ENCODE peak calls at places on chromosomes 7 and 10, in six cellular contexts. H is putamen; M is HFF-Myc; Z is AG08396; T is activated effector memory CD4-positive, alpha-beta T cell treated with anti-CD3 and anti-CD28 coated beads, Interleukin-2, amount 50 U/mL, for 16 hours; O is MV-4-11. E is an unnamed sample.
A peak's percentile ranks its signal among the peaks of the same experiment; 100 is the strongest.

GRCh38 chr7:46957195-46957594 is 624.7 kb downstream of the TNS3 start:
- DNase-seq in H (no peak), M (no peak), Z (no peak), T (no peak), O (no peak), E (no peak)

GRCh38 chr10:60384708-60385398 is 4.8 kb downstream of the ANK3 start:
- DNase-seq in H (no peak), M (peak; percentile 97), Z (peak; percentile 88), T (no peak), O (no peak), E (no peak)

GRCh38 chr10:35949820-35950219 is 307.7 kb upstream of the FZD8 start:
- DNase-seq in H (no peak), M (no peak), Z (no peak), T (no peak), O (no peak), E (no peak)

GRCh38 chr7:70243443-70243842 is 645.2 kb downstream of the AUTS2 start:
- DNase-seq in H (no peak), M (no peak), Z (no peak), T (no peak), O (no peak), E (no peak)

GRCh38 chr10:73771722-73772279 is 10.0 kb upstream of the CHCHD1 start:
- DNase-seq in H (peak; percentile 85), M (no peak), Z (peak; percentile 93), T (peak; percentile 93), O (peak; percentile 64), E (no peak)

GRCh38 chr10:70348228-70348850 is 34.1 kb downstream of the LRRC20 start:
- DNase-seq in H (no peak), M (no peak), Z (peak; percentile 49), T (no peak), O (peak; percentile 22), E (no peak)

GRCh38 chr7:27131390-27131819 is 848 bp upstream of the HOXA4 start:
- DNase-seq in H (no peak), M (no peak), Z (no peak), T (no peak), O (no peak), E (no peak)

GRCh38 chr7:139886206-139886605 is 57.1 kb downstream of the TBXAS1 start:
- DNase-seq in H (no peak), M (no peak), Z (no peak), T (no peak), O (peak; percentile 97), E (no peak)

GRCh38 chr10:86321568-86321967 is 45.0 kb downstream of the GRID1 start:
- DNase-seq in H (peak; percentile 72), M (no peak), Z (no peak), T (peak; percentile 38), O (no peak), E (no peak)

GRCh38 chr7:4198301-4198700 is 483.8 kb upstream of the FOXK1 start:
- DNase-seq in H (no peak), M (no peak), Z (no peak), T (no peak), O (no peak), E (no peak)

GRCh38 chr10:122267849-122268737 is 3.0 kb upstream of the BTBD16 start:
- DNase-seq in H (no peak), M (no peak), Z (peak; percentile 77), T (peak; percentile 82), O (no peak), E (no peak)

GRCh38 chr10:126397640-126398382 is 9.5 kb upstream of the ADAM12 start:
- DNase-seq in H (no peak), M (peak; percentile 83), Z (peak; percentile 87), T (no peak), O (no peak), E (no peak)

GRCh38 chr7:40804477-40805215 is 669.8 kb downstream of the SUGCT start:
- DNase-seq in H (no peak), M (peak; percentile 79), Z (no peak), T (no peak), O (no peak), E (no peak)

GRCh38 chr7:106623315-106623660 is 37.7 kb downstream of the CCDC71L start:
- DNase-seq in H (no peak), M (no peak), Z (no peak), T (no peak), O (no peak), E (no peak)

GRCh38 chr10:21060626-21061025 is 163.5 kb upstream of the NEBL start:
- DNase-seq in H (no peak), M (no peak), Z (no peak), T (no peak), O (no peak), E (no peak)

GRCh38 chr10:133528296-133528844 is 1.2 kb downstream of the CYP2E1 start:
- DNase-seq in H (no peak), M (no peak), Z (no peak), T (no peak), O (no peak), E (no peak)

GRCh38 chr10:72107325-72108003 is 19.1 kb upstream of the SPOCK2 start:
- DNase-seq in H (no peak), M (no peak), Z (no peak), T (no peak), O (no peak), E (no peak)

GRCh38 chr10:132180736-132181135 is 6.0 kb upstream of the DPYSL4 start:
- DNase-seq in H (no peak), M (no peak), Z (no peak), T (no peak), O (no peak), E (no peak)

GRCh38 chr10:76175533-76176165 is 744.2 kb downstream of the LRMDA start:
- DNase-seq in H (no peak), M (no peak), Z (no peak), T (no peak), O (no peak), E (no peak)

GRCh38 chr7:29405891-29406290 is 157.7 kb upstream of the PRR15 start:
- DNase-seq in H (no peak), M (no peak), Z (no peak), T (no peak), O (no peak), E (no peak)

GRCh38 chr7:139992353-139993054 is 70.2 kb downstream of the PARP12 start:
- DNase-seq in H (no peak), M (no peak), Z (no peak), T (no peak), O (peak; percentile 43), E (no peak)

GRCh38 chr10:45001382-45002148 is 842 bp downstream of the ZNF22 start:
- DNase-seq in H (no peak), M (no peak), Z (peak; percentile 77), T (peak; percentile 81), O (peak; percentile 28), E (peak; percentile 8)

GRCh38 chr7:6639627-6640026 is 2.5 kb downstream of the ZNF316 start:
- DNase-seq in H (no peak), M (no peak), Z (no peak), T (no peak), O (no peak), E (no peak)

GRCh38 chr7:141246426-141246825 is 172.6 kb downstream of the TMEM178B start:
- DNase-seq in H (no peak), M (no peak), Z (no peak), T (no peak), O (no peak), E (no peak)

GRCh38 chr7:46569117-46569433 is 648.0 kb upstream of the IGFBP3 start:
- DNase-seq in H (no peak), M (no peak), Z (no peak), T (no peak), O (no peak), E (no peak)

GRCh38 chr7:101108961-101109360 is 17.9 kb upstream of the SERPINE1 start:
- DNase-seq in H (no peak), M (no peak), Z (no peak), T (no peak), O (no peak), E (no peak)

GRCh38 chr10:128086003-128086863 is 40.0 kb downstream of the MKI67 start:
- DNase-seq in H (no peak), M (no peak), Z (no peak), T (no peak), O (peak; percentile 20), E (no peak)

GRCh38 chr7:111083423-111083822 is 7.5 kb upstream of the LRRN3 start:
- DNase-seq in H (no peak), M (peak; percentile 70), Z (no peak), T (peak; percentile 73), O (peak; percentile 90), E (no peak)

GRCh38 chr7:141045842-141046630 is 27.8 kb upstream of the TMEM178B start:
- DNase-seq in H (no peak), M (no peak), Z (peak; percentile 72), T (no peak), O (no peak), E (no peak)

GRCh38 chr7:22723642-22724041 is 3.4 kb upstream of the IL6 start:
- DNase-seq in H (no peak), M (no peak), Z (no peak), T (no peak), O (peak; percentile 51), E (no peak)

GRCh38 chr10:47246409-47247189 is 53.4 kb upstream of the GDF10 start:
- DNase-seq in H (no peak), M (no peak), Z (no peak), T (no peak), O (no peak), E (no peak)

GRCh38 chr10:50279489-50279888 is 28.2 kb upstream of the ASAH2 start:
- DNase-seq in H (no peak), M (no peak), Z (no peak), T (no peak), O (no peak), E (no peak)

GRCh38 chr7:23106491-23106800 is 861 bp downstream of the KLHL7 start:
- DNase-seq in H (peak; percentile 71), M (no peak), Z (no peak), T (no peak), O (no peak), E (no peak)

GRCh38 chr10:46236941-46237681 is 49.7 kb upstream of the ANTXRL start:
- DNase-seq in H (no peak), M (no peak), Z (no peak), T (no peak), O (no peak), E (no peak)

GRCh38 chr7:27367179-27367929 is 124.8 kb downstream of the EVX1 start:
- DNase-seq in H (no peak), M (no peak), Z (no peak), T (no peak), O (no peak), E (no peak)

GRCh38 chr7:31100445-31100844 is 48.3 kb downstream of the ADCYAP1R1 start:
- DNase-seq in H (no peak), M (no peak), Z (peak; percentile 28), T (no peak), O (no peak), E (no peak)

GRCh38 chr7:767580-767940 is 40.5 kb upstream of the PRKAR1B start:
- DNase-seq in H (no peak), M (no peak), Z (no peak), T (peak; percentile 68), O (no peak), E (peak; percentile 70)

GRCh38 chr10:48731654-48732053 is 47.0 kb downstream of the WDFY4 start:
- DNase-seq in H (no peak), M (no peak), Z (no peak), T (no peak), O (no peak), E (no peak)

GRCh38 chr7:25087855-25088254 is 37.2 kb downstream of the CYCS start:
- DNase-seq in H (no peak), M (no peak), Z (no peak), T (no peak), O (peak; percentile 96), E (no peak)

GRCh38 chr7:18770154-18770807 is 274.7 kb downstream of the HDAC9 start:
- DNase-seq in H (no peak), M (no peak), Z (peak; percentile 20), T (no peak), O (no peak), E (no peak)